ENCODE peak calls at places on chromosome 7, in seven cellular contexts. H is AG10803; A is cardiac fibroblast; R is fibroblast of pulmonary artery; L is AG04450; C is CD8-positive, alpha-beta T cell; G is astrocyte of the cerebellum. Y is an unnamed sample.

GRCh38 chr7:121286742-121287699 is 41.8 kb upstream of the WNT16 start:
- DNase-seq in G (no peak), R (no peak), A (no peak), C (no peak), L (no peak), H (no peak), Y (no peak)

GRCh38 chr7:19284596-19285300 is 139.5 kb upstream of the FERD3L start:
- DNase-seq in A (peak), L (no peak), R (peak), G (no peak), H (peak), C (no peak), Y (no peak)

GRCh38 chr7:41540601-41541000 is 162.3 kb downstream of the INHBA start:
- DNase-seq in L (no peak), G (no peak), H (no peak), C (no peak), R (no peak), A (no peak), Y (no peak)

GRCh38 chr7:32588657-32589056 is 93.4 kb downstream of the AVL9 start:
- DNase-seq in G (peak), L (no peak), R (peak), H (peak), C (no peak), A (peak), Y (no peak)

GRCh38 chr7:5477723-5478531 is 54.3 kb upstream of the TNRC18 start:
- DNase-seq in C (no peak), L (no peak), A (peak), H (no peak), R (no peak), G (no peak), Y (no peak)

GRCh38 chr7:81516898-81517297 is 252.9 kb downstream of the HGF start:
- DNase-seq in C (no peak), R (peak), A (no peak), L (no peak), G (no peak), H (no peak), Y (no peak)

GRCh38 chr7:13420711-13421110 is 568.8 kb downstream of the ETV1 start:
- DNase-seq in A (no peak), R (no peak), L (no peak), C (no peak), G (no peak), H (no peak), Y (no peak)

GRCh38 chr7:40622830-40623507 is 488.2 kb downstream of the SUGCT start:
- DNase-seq in R (no peak), C (no peak), A (no peak), H (no peak), G (no peak), L (no peak), Y (no peak)

GRCh38 chr7:78151229-78151628 is 352.7 kb downstream of the PHTF2 start:
- DNase-seq in R (peak), H (peak), A (peak), C (no peak), L (peak), G (peak), Y (no peak)

GRCh38 chr7:11168622-11169170 is 195.0 kb downstream of the PHF14 start:
- DNase-seq in R (no peak), H (no peak), C (no peak), A (no peak), L (no peak), G (no peak), Y (no peak)

GRCh38 chr7:20329389-20330175 is 1.1 kb upstream of the ITGB8 start:
- DNase-seq in R (peak), G (peak), C (no peak), H (peak), A (peak), L (no peak), Y (peak)

GRCh38 chr7:115548756-115549155 is 481.8 kb downstream of the TFEC start:
- DNase-seq in R (peak), G (no peak), C (no peak), A (no peak), L (no peak), H (peak), Y (no peak)

GRCh38 chr7:144835166-144835611 is 664 bp downstream of the TPK1 start:
- DNase-seq in C (peak), G (no peak), L (no peak), R (peak), H (peak), A (peak), Y (peak)

GRCh38 chr7:100407285-100408180 is 21.0 kb downstream of the ZCWPW1 start:
- DNase-seq in A (peak), R (peak), H (peak), C (no peak), L (peak), G (peak), Y (no peak)

GRCh38 chr7:40221836-40222235 is 87.0 kb downstream of the SUGCT start:
- DNase-seq in R (peak), H (peak), A (peak), C (no peak), G (peak), L (peak), Y (no peak)

GRCh38 chr7:157418204-157419029 is 81.6 kb downstream of the DNAJB6 start:
- DNase-seq in C (no peak), G (no peak), A (no peak), R (no peak), H (no peak), L (no peak), Y (no peak)

GRCh38 chr7:89731751-89732150 is 422.5 kb upstream of the STEAP1 start:
- DNase-seq in G (no peak), R (no peak), L (no peak), C (no peak), A (no peak), H (no peak), Y (no peak)

GRCh38 chr7:12764355-12765000 is 77.0 kb downstream of the ARL4A start:
- DNase-seq in H (no peak), C (no peak), L (no peak), A (peak), R (peak), G (no peak), Y (no peak)

GRCh38 chr7:12930534-12930933 is 243.1 kb downstream of the ARL4A start:
- DNase-seq in R (peak), C (no peak), A (peak), L (no peak), G (no peak), H (no peak), Y (no peak)

GRCh38 chr7:135291809-135292253 is 58.2 kb downstream of the STRA8 start:
- DNase-seq in A (peak), G (no peak), L (peak), R (peak), H (peak), C (no peak), Y (no peak)

GRCh38 chr7:155303039-155303593 is 5.4 kb downstream of the INSIG1 start:
- DNase-seq in R (no peak), L (no peak), A (no peak), H (no peak), C (no peak), G (no peak), Y (no peak)

GRCh38 chr7:8249121-8249520 is 12.8 kb downstream of the ICA1 start:
- DNase-seq in R (no peak), C (no peak), G (no peak), L (no peak), A (no peak), H (no peak), Y (no peak)

GRCh38 chr7:129610709-129611245 is 743 bp upstream of the NRF1 start:
- DNase-seq in C (no peak), G (no peak), A (no peak), L (no peak), H (no peak), R (no peak), Y (no peak)

GRCh38 chr7:20561908-20562307 is 53.6 kb upstream of the ABCB5 start:
- DNase-seq in L (no peak), H (no peak), A (peak), G (peak), C (no peak), R (peak), Y (no peak)

GRCh38 chr7:79622781-79623180 is 169.3 kb upstream of the MAGI2 start:
- DNase-seq in G (no peak), L (no peak), R (no peak), C (no peak), A (no peak), H (no peak), Y (no peak)

GRCh38 chr7:95772298-95772770 is at the start of gene DYNC1I1:
- DNase-seq in A (peak), H (peak), C (no peak), L (no peak), R (peak), G (peak), Y (peak)

GRCh38 chr7:157056957-157057902 is 46.8 kb upstream of the MNX1 start:
- DNase-seq in H (no peak), R (no peak), C (no peak), A (no peak), L (no peak), G (no peak), Y (no peak)

GRCh38 chr7:25711940-25712339 is 440.1 kb upstream of the NFE2L3 start:
- DNase-seq in G (no peak), R (no peak), H (no peak), A (no peak), C (no peak), L (no peak), Y (no peak)

GRCh38 chr7:79612027-79612426 is 158.6 kb upstream of the MAGI2 start:
- DNase-seq in L (no peak), G (no peak), C (no peak), R (no peak), H (no peak), A (no peak), Y (no peak)

GRCh38 chr7:16817536-16817935 is 12.7 kb upstream of the AGR2 start:
- DNase-seq in C (no peak), L (no peak), G (peak), R (peak), H (peak), A (peak), Y (no peak)

GRCh38 chr7:155857141-155857540 is 44.9 kb upstream of the SHH start:
- DNase-seq in L (no peak), H (no peak), R (no peak), A (no peak), G (no peak), C (no peak), Y (no peak)

GRCh38 chr7:112416127-112416526 is 34.1 kb upstream of the IFRD1 start:
- DNase-seq in G (no peak), L (no peak), C (no peak), A (peak), R (peak), H (peak), Y (no peak)

GRCh38 chr7:24741691-24742639 is 15.3 kb downstream of the GSDME start:
- DNase-seq in H (peak), C (no peak), G (peak), A (peak), L (peak), R (peak), Y (no peak)

GRCh38 chr7:150688630-150689029 is 3.1 kb downstream of the GIMAP2 start:
- DNase-seq in A (no peak), H (no peak), G (no peak), L (no peak), R (no peak), C (no peak), Y (no peak)
- H3K4me3 ChIP-seq in A (no peak), H (no peak), G (no peak), L (no peak), R (no peak), C (peak), Y (peak)

DNA sequence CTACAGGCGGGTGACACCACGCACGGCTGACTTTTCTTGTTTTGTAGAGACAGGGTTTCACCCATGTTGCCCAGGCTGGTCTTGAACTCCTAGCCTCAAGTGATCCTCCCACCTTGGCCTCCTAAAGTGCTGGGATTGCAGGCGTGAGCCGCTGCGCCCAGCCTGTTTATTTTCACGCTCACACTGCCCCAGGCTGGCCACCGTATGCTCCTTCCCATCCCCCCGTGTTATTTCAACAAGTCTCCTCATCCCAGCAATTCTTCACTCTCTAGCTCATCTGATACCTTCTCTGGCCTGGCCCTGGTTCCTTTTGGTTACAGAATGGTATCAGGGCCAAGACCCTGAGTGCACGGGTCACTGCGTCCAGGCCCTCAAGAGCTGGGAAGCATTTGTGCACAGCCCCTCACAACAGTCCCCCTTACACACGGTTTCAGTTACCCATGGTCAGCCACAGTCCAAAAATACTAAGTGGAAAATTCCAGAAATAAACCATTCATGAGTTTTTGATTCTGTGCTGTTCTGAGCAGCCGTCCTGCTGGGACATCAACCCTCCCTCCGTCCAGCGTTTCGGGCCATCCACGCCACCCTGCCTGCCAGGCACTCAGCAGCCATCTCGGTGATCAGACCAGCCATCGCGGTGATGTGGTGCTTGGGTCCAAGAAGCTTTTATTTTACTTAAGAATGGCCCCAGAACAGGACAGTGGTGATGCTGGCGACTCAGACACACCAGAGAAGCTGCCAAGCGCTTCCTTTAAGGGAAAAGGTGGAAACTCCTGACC is 8.9 kb downstream of the COX19 start:
- DNase-seq in G (no peak), H (no peak), A (no peak), R (no peak), L (no peak), C (no peak), Y (no peak)
- TF ChIP-seq CTCF in G (no peak), H (no peak), A (no peak), R (no peak), L (no peak), C (no peak), Y (no peak)

GRCh38 chr7:1236831-1237701 is 4.4 kb downstream of the UNCX start:
- DNase-seq in R (no peak), C (no peak), H (no peak), L (no peak), A (no peak), G (no peak), Y (peak)
- H3K4me3 ChIP-seq in R (no peak), C (no peak), H (no peak), L (no peak), A (no peak), G (no peak), Y (no peak)

GRCh38 chr7:102287465-102288146 is 938 bp downstream of the SH2B2 start:
- DNase-seq in L (no peak), G (no peak), C (no peak), A (peak), R (no peak), H (no peak), Y (peak)

GRCh38 chr7:102287082-102287464 is 405 bp downstream of the SH2B2 start:
- DNase-seq in C (no peak), H (no peak), L (no peak), R (no peak), A (no peak), G (no peak), Y (no peak)

GRCh38 chr7:102284891-102285540 is 1.7 kb upstream of the SH2B2 start:
- DNase-seq in A (no peak), H (no peak), G (no peak), L (no peak), R (no peak), C (no peak), Y (peak)

GRCh38 chr7:102285541-102286236 is 979 bp upstream of the SH2B2 start:
- DNase-seq in L (no peak), G (no peak), H (no peak), C (no peak), A (no peak), R (no peak), Y (no peak)

DNA sequence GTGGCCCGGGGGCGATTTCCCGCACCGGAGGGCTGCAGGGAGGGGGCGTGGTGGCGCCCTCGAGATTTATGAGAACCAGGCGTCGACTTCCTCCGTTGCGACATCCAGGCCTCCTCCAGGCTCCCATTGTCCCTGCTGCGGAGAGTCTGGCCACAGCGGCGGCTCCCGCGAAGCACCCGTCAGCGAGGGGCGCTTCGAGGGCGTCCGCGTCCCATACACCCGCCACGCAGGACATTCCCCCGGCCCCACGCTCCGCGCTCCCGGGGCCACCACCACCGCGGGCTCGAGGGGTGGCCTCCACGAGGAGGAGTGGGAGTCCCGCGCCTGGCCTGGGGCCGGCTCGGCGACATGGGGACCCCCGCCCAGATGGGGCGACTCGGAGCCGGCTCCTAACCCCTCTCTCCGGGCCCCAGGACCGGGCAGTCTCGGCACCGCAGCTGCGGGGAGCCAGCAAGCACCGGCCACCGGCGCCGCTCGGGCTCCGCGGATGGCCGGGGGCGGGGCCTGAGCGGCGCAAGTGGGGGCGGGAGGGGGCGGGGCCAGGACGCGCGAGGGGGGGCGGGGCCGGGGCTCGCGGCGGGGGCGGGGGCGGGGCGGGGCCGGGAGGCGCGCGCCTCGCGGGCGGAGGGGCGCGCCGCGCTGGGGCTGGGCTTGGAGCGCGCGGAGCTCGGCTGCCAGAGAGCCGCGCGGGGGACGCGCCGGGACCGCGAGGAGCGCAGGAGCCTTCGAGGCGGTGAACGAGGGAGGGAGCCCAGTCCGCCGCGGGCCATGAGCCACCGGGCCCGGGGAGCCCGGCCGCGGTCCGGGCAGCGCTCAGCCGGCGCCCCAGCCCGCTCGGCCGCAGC is at the start of gene SH2B2:
- DNase-seq in R (peak), C (no peak), L (no peak), A (peak), G (no peak), H (peak), Y (peak)
- TF ChIP-seq CTCF in R (no peak), C (no peak), L (peak), A (no peak), G (no peak), H (no peak), Y (no peak)

DNA sequence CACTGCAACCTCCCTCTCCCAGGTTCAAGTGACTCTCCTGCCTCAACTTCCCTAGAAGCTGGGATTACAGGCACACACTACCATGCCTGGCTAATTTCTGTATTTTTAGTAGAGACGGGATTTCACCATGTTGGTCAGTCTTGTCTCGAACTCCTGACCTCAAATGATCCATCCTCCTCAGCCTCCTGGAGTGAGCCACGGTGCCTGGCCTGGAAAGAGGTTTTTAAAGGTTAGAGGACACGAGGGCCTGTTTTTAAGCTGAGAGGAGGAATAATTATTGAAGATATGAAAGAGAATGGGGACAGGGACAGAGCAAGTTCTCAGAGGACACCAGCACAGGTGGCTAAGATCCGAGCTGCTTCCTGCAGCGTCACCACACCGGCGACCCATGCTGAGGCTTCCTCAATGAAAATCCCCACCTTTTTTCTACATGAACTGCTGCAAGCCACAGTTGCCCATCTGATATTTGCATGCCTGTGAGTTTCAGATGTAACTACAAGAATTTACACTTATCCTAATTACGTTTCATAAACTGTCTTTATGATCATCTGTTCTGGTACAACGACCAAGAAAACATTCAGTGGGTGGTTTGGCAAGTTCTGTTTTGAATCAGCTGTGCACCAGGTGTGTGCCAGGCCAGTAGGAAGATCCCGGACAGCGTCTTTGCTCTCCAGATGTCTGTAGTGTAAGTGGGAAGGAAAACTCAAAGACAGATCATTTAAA is 76.0 kb downstream of the HIP1 start:
- DNase-seq in R (no peak), L (no peak), C (no peak), H (peak), G (no peak), A (no peak), Y (no peak)
- H3K4me3 ChIP-seq in R (no peak), L (no peak), C (no peak), H (no peak), G (no peak), A (no peak), Y (no peak)

Y was measured in left lung.